ENCODE peak calls at places on chromosomes 1 and 21, in nine cellular contexts. One of them, this sample, is unnamed.

GRCh38 chr1:210653771-210654170 is 325.1 kb downstream of the HHAT start:
- DNase-seq in neural progenitor cell: peak; percentile 9
- DNase-seq in psoas muscle: no peak
- DNase-seq in esophagus muscularis mucosa: peak; percentile 95
- DNase-seq in heart right ventricle: no peak
- DNase-seq in A673: no peak
- DNase-seq in kidney: no peak
- DNase-seq in cardiac muscle cell: no peak
- DNase-seq in ascending aorta: no peak
- DNase-seq in this sample: no peak

GRCh38 chr1:170414989-170415733 is 116.8 kb upstream of the GORAB start:
- DNase-seq in neural progenitor cell: no peak
- DNase-seq in psoas muscle: no peak
- DNase-seq in esophagus muscularis mucosa: no peak
- DNase-seq in heart right ventricle: no peak
- DNase-seq in A673: no peak
- DNase-seq in kidney: no peak
- DNase-seq in cardiac muscle cell: no peak
- DNase-seq in ascending aorta: peak; percentile 71
- DNase-seq in this sample: no peak

GRCh38 chr1:234987415-234988159 is 141.1 kb downstream of the TOMM20 start:
- DNase-seq in neural progenitor cell: peak; percentile 73
- DNase-seq in psoas muscle: peak; percentile 74
- DNase-seq in esophagus muscularis mucosa: peak; percentile 96
- DNase-seq in heart right ventricle: peak; percentile 58
- DNase-seq in A673: no peak
- DNase-seq in kidney: peak; percentile 88
- DNase-seq in cardiac muscle cell: peak; percentile 50
- DNase-seq in ascending aorta: peak; percentile 97
- DNase-seq in this sample: no peak

GRCh38 chr1:181948372-181948771 is 113.1 kb downstream of the ZNF648 start:
- DNase-seq in neural progenitor cell: no peak
- DNase-seq in psoas muscle: no peak
- DNase-seq in esophagus muscularis mucosa: no peak
- DNase-seq in heart right ventricle: no peak
- DNase-seq in A673: no peak
- DNase-seq in kidney: no peak
- DNase-seq in cardiac muscle cell: no peak
- DNase-seq in ascending aorta: no peak
- DNase-seq in this sample: no peak

GRCh38 chr1:15954316-15954715 is 21.6 kb downstream of the ZBTB17 start:
- DNase-seq in neural progenitor cell: no peak
- DNase-seq in psoas muscle: no peak
- DNase-seq in esophagus muscularis mucosa: no peak
- DNase-seq in heart right ventricle: no peak
- DNase-seq in A673: no peak
- DNase-seq in kidney: peak; percentile 14
- DNase-seq in cardiac muscle cell: no peak
- DNase-seq in ascending aorta: no peak
- DNase-seq in this sample: no peak

GRCh38 chr1:3771108-3772026 is 1.2 kb upstream of the SMIM1 start:
- DNase-seq in neural progenitor cell: peak; percentile 36
- DNase-seq in psoas muscle: no peak
- DNase-seq in esophagus muscularis mucosa: no peak
- DNase-seq in heart right ventricle: no peak
- DNase-seq in A673: no peak
- DNase-seq in kidney: peak; percentile 75
- DNase-seq in cardiac muscle cell: peak; percentile 37
- DNase-seq in ascending aorta: no peak
- DNase-seq in this sample: no peak

GRCh38 chr1:230589951-230590350 is 52.3 kb upstream of the COG2 start:
- DNase-seq in neural progenitor cell: no peak
- DNase-seq in psoas muscle: no peak
- DNase-seq in esophagus muscularis mucosa: no peak
- DNase-seq in heart right ventricle: no peak
- DNase-seq in A673: no peak
- DNase-seq in kidney: no peak
- DNase-seq in cardiac muscle cell: no peak
- DNase-seq in ascending aorta: no peak
- DNase-seq in this sample: no peak

GRCh38 chr1:60388092-60388987 is 314.8 kb upstream of the C1orf87 start:
- DNase-seq in neural progenitor cell: no peak
- DNase-seq in psoas muscle: peak; percentile 14
- DNase-seq in esophagus muscularis mucosa: no peak
- DNase-seq in heart right ventricle: no peak
- DNase-seq in A673: peak; percentile 41
- DNase-seq in kidney: no peak
- DNase-seq in cardiac muscle cell: no peak
- DNase-seq in ascending aorta: no peak
- DNase-seq in this sample: peak; percentile 19

GRCh38 chr1:240018617-240019016 is 73.1 kb upstream of the FMN2 start:
- DNase-seq in neural progenitor cell: no peak
- DNase-seq in psoas muscle: no peak
- DNase-seq in esophagus muscularis mucosa: no peak
- DNase-seq in heart right ventricle: no peak
- DNase-seq in A673: no peak
- DNase-seq in kidney: no peak
- DNase-seq in cardiac muscle cell: no peak
- DNase-seq in ascending aorta: no peak
- DNase-seq in this sample: no peak

GRCh38 chr1:67524143-67525052 is 94.2 kb upstream of the SERBP1 start:
- DNase-seq in neural progenitor cell: no peak
- DNase-seq in psoas muscle: no peak
- DNase-seq in esophagus muscularis mucosa: no peak
- DNase-seq in heart right ventricle: no peak
- DNase-seq in A673: peak; percentile 24
- DNase-seq in kidney: no peak
- DNase-seq in cardiac muscle cell: no peak
- DNase-seq in ascending aorta: no peak
- DNase-seq in this sample: no peak

GRCh38 chr1:23800396-23801337 is at the start of gene GALE:
- DNase-seq in neural progenitor cell: peak; percentile 84
- DNase-seq in psoas muscle: peak; percentile 99
- DNase-seq in esophagus muscularis mucosa: peak; percentile 99
- DNase-seq in heart right ventricle: peak; percentile 98
- DNase-seq in A673: peak; percentile 98
- DNase-seq in kidney: peak; percentile 99
- DNase-seq in cardiac muscle cell: peak; percentile 94
- DNase-seq in ascending aorta: peak; percentile 98
- DNase-seq in this sample: peak; percentile 91

GRCh38 chr1:22204057-22204840 is 61.4 kb upstream of the WNT4 start:
- DNase-seq in neural progenitor cell: no peak
- DNase-seq in psoas muscle: no peak
- DNase-seq in esophagus muscularis mucosa: no peak
- DNase-seq in heart right ventricle: no peak
- DNase-seq in A673: no peak
- DNase-seq in kidney: no peak
- DNase-seq in cardiac muscle cell: no peak
- DNase-seq in ascending aorta: peak; percentile 37
- DNase-seq in this sample: no peak

GRCh38 chr1:50123071-50123470 is 14.4 kb downstream of the ELAVL4 start:
- DNase-seq in neural progenitor cell: no peak
- DNase-seq in psoas muscle: no peak
- DNase-seq in esophagus muscularis mucosa: no peak
- DNase-seq in heart right ventricle: no peak
- DNase-seq in A673: no peak
- DNase-seq in kidney: no peak
- DNase-seq in cardiac muscle cell: no peak
- DNase-seq in ascending aorta: no peak
- DNase-seq in this sample: no peak

GRCh38 chr1:51058863-51059262 is 43.2 kb upstream of the C1orf185 start:
- DNase-seq in neural progenitor cell: peak; percentile 44
- DNase-seq in psoas muscle: no peak
- DNase-seq in esophagus muscularis mucosa: no peak
- DNase-seq in heart right ventricle: no peak
- DNase-seq in A673: peak; percentile 37
- DNase-seq in kidney: no peak
- DNase-seq in cardiac muscle cell: no peak
- DNase-seq in ascending aorta: no peak
- DNase-seq in this sample: peak; percentile 6

GRCh38 chr21:20443558-20444155 is 554.6 kb upstream of the NCAM2 start:
- DNase-seq in neural progenitor cell: peak; percentile 56
- DNase-seq in psoas muscle: no peak
- DNase-seq in esophagus muscularis mucosa: no peak
- DNase-seq in heart right ventricle: no peak
- DNase-seq in A673: peak; percentile 6
- DNase-seq in kidney: no peak
- DNase-seq in cardiac muscle cell: peak; percentile 58
- DNase-seq in ascending aorta: no peak
- DNase-seq in this sample: no peak

GRCh38 chr1:24990796-24991195 is 60.7 kb upstream of the RUNX3 start:
- DNase-seq in neural progenitor cell: no peak
- DNase-seq in psoas muscle: no peak
- DNase-seq in esophagus muscularis mucosa: no peak
- DNase-seq in heart right ventricle: no peak
- DNase-seq in A673: no peak
- DNase-seq in kidney: peak; percentile 39
- DNase-seq in cardiac muscle cell: no peak
- DNase-seq in ascending aorta: no peak
- DNase-seq in this sample: no peak

GRCh38 chr1:118012725-118013124 is 83.2 kb downstream of the WDR3 start:
- DNase-seq in neural progenitor cell: no peak
- DNase-seq in psoas muscle: no peak
- DNase-seq in esophagus muscularis mucosa: no peak
- DNase-seq in heart right ventricle: no peak
- DNase-seq in A673: no peak
- DNase-seq in kidney: peak; percentile 42
- DNase-seq in cardiac muscle cell: no peak
- DNase-seq in ascending aorta: no peak
- DNase-seq in this sample: no peak

GRCh38 chr1:19762175-19762779 is 37.4 kb downstream of the TMCO4 start:
- DNase-seq in neural progenitor cell: peak; percentile 68
- DNase-seq in psoas muscle: no peak
- DNase-seq in esophagus muscularis mucosa: no peak
- DNase-seq in heart right ventricle: no peak
- DNase-seq in A673: peak; percentile 67
- DNase-seq in kidney: no peak
- DNase-seq in cardiac muscle cell: peak; percentile 49
- DNase-seq in ascending aorta: no peak
- DNase-seq in this sample: peak; percentile 46

GRCh38 chr1:219174672-219175564 is 1.2 kb downstream of the LYPLAL1 start:
- DNase-seq in neural progenitor cell: peak; percentile 54
- DNase-seq in psoas muscle: no peak
- DNase-seq in esophagus muscularis mucosa: no peak
- DNase-seq in heart right ventricle: no peak
- DNase-seq in A673: peak; percentile 25
- DNase-seq in kidney: no peak
- DNase-seq in cardiac muscle cell: peak; percentile 23
- DNase-seq in ascending aorta: peak; percentile 64
- DNase-seq in this sample: no peak

GRCh38 chr1:29687166-29687565 is 450.8 kb downstream of the PTPRU start:
- DNase-seq in neural progenitor cell: no peak
- DNase-seq in psoas muscle: no peak
- DNase-seq in esophagus muscularis mucosa: no peak
- DNase-seq in heart right ventricle: no peak
- DNase-seq in A673: no peak
- DNase-seq in kidney: no peak
- DNase-seq in cardiac muscle cell: no peak
- DNase-seq in ascending aorta: peak; percentile 21
- DNase-seq in this sample: no peak

GRCh38 chr1:6209661-6210605 is 4.0 kb downstream of the RNF207 start:
- DNase-seq in neural progenitor cell: peak; percentile 38
- DNase-seq in psoas muscle: no peak
- DNase-seq in esophagus muscularis mucosa: no peak
- DNase-seq in heart right ventricle: no peak
- DNase-seq in A673: peak; percentile 48
- DNase-seq in kidney: peak; percentile 70
- DNase-seq in cardiac muscle cell: no peak
- DNase-seq in ascending aorta: no peak
- DNase-seq in this sample: peak; percentile 42
- TF ChIP-seq CTCF in neural progenitor cell: no peak
- TF ChIP-seq CTCF in psoas muscle: no peak
- TF ChIP-seq CTCF in esophagus muscularis mucosa: no peak
- TF ChIP-seq CTCF in heart right ventricle: no peak
- TF ChIP-seq CTCF in A673: peak; percentile 12
- TF ChIP-seq CTCF in kidney: no peak
- TF ChIP-seq CTCF in cardiac muscle cell: no peak
- TF ChIP-seq CTCF in ascending aorta: no peak
- TF ChIP-seq CTCF in this sample: peak; percentile 44

DNA sequence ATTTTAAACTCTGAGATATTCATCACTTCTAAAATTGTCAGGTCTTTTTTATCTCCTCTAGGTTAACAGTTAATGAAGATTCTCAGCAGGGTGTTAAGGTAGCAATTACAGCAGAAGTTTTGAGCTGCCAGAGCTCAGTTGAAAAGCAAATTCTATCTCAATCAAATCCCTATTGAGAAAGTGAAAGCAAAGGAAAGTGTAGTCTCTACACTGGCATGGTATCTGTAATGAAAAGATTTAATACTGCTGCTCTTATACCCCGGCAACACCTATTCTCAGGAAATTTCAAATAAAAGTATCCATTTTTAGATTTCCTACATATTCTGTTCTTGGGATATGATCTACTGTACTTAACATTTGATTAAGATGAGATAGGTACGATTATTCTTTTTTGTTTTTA is 913.5 kb downstream of the MRPL39 start:
- DNase-seq in neural progenitor cell: no peak
- DNase-seq in psoas muscle: no peak
- DNase-seq in esophagus muscularis mucosa: no peak
- DNase-seq in heart right ventricle: no peak
- DNase-seq in A673: no peak
- DNase-seq in kidney: no peak
- DNase-seq in cardiac muscle cell: no peak
- DNase-seq in ascending aorta: no peak
- DNase-seq in this sample: no peak
- H3K9me3 ChIP-seq in neural progenitor cell: peaks cover 23% of the 10 kb centered on the region
- H3K9me3 ChIP-seq in psoas muscle: no peaks in the 10 kb centered on the region
- H3K9me3 ChIP-seq in esophagus muscularis mucosa: no peaks in the 10 kb centered on the region
- H3K9me3 ChIP-seq in heart right ventricle: no peaks in the 10 kb centered on the region
- H3K9me3 ChIP-seq in A673: no peaks in the 10 kb centered on the region
- H3K9me3 ChIP-seq in kidney: no peaks in the 10 kb centered on the region
- H3K9me3 ChIP-seq in cardiac muscle cell: no peaks in the 10 kb centered on the region
- H3K9me3 ChIP-seq in ascending aorta: no peaks in the 10 kb centered on the region
- H3K9me3 ChIP-seq in this sample: no peaks in the 10 kb centered on the region

GRCh38 chr21:45386728-45387371 is 18.1 kb upstream of the COL18A1 start:
- DNase-seq in neural progenitor cell: no peak
- DNase-seq in psoas muscle: peak; percentile 53
- DNase-seq in esophagus muscularis mucosa: no peak
- DNase-seq in heart right ventricle: peak; percentile 51
- DNase-seq in A673: peak; percentile 63
- DNase-seq in kidney: peak; percentile 81
- DNase-seq in cardiac muscle cell: no peak
- DNase-seq in ascending aorta: peak; percentile 81
- DNase-seq in this sample: peak; percentile 34
- TF ChIP-seq CTCF in neural progenitor cell: no peak
- TF ChIP-seq CTCF in psoas muscle: no peak
- TF ChIP-seq CTCF in esophagus muscularis mucosa: peak; percentile 31
- TF ChIP-seq CTCF in heart right ventricle: peak; percentile 49
- TF ChIP-seq CTCF in A673: peak; percentile 34
- TF ChIP-seq CTCF in kidney: peak; percentile 23
- TF ChIP-seq CTCF in cardiac muscle cell: peak; percentile 38
- TF ChIP-seq CTCF in ascending aorta: peak; percentile 42
- TF ChIP-seq CTCF in this sample: no peak

DNA sequence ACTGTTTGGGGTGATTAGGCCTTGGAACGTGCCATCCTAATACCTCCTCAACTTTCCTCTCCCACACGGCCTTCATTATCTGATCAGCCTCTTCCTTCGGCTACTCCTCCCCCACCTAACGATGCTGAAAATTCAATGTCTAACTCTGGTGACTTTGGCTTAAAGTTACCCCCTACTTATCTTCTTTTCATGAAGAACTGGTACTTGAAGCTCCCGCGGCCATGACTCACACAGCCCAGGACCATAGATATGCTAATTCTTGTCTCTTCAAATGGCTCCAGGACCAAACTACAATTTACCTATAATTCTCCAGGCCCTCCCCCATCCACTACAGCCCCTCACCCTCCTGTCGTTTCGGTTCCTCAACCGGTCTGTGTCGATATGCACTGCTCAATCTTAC is 15.7 kb upstream of the AZIN2 start:
- DNase-seq in neural progenitor cell: no peak
- DNase-seq in psoas muscle: no peak
- DNase-seq in esophagus muscularis mucosa: no peak
- DNase-seq in heart right ventricle: no peak
- DNase-seq in A673: no peak
- DNase-seq in kidney: no peak
- DNase-seq in cardiac muscle cell: no peak
- DNase-seq in ascending aorta: no peak
- DNase-seq in this sample: no peak
- H3K9me3 ChIP-seq in neural progenitor cell: peaks cover 3% of the 10 kb centered on the region
- H3K9me3 ChIP-seq in psoas muscle: peaks cover 19% of the 10 kb centered on the region
- H3K9me3 ChIP-seq in esophagus muscularis mucosa: no peaks in the 10 kb centered on the region
- H3K9me3 ChIP-seq in heart right ventricle: no peaks in the 10 kb centered on the region
- H3K9me3 ChIP-seq in A673: peaks cover 18% of the 10 kb centered on the region
- H3K9me3 ChIP-seq in kidney: peaks cover 4% of the 10 kb centered on the region
- H3K9me3 ChIP-seq in cardiac muscle cell: no peaks in the 10 kb centered on the region
- H3K9me3 ChIP-seq in ascending aorta: peaks cover 19% of the 10 kb centered on the region
- H3K9me3 ChIP-seq in this sample: no peaks in the 10 kb centered on the region

This sample was measured in BE2C.